ENCODE peak calls at places on chromosomes 3 and 15, in six cellular contexts. W is hippocampal formation; J is colonic mucosa; P is neuronal stem cell; X is tibial artery; I is stimulated activated CD8-positive, alpha-beta memory T cell treated with anti-CD3 and anti-CD28 coated beads, Interleukin-4, amount 100 ng/mL, for 1 hour. T is an unnamed sample.

GRCh38 chr3:39707314-39707909 is 102.0 kb upstream of the MYRIP start:
- DNase-seq in I (no peak), W (peak), X (no peak), P (peak), J (no peak), T (peak)

GRCh38 chr3:52794612-52795099 is at the start of gene ITIH3:
- DNase-seq in P (no peak), X (peak), J (no peak), I (no peak), W (no peak), T (no peak)

GRCh38 chr3:47436180-47436579 is 39.6 kb downstream of the SCAP start:
- DNase-seq in P (no peak), X (no peak), I (no peak), J (peak), W (no peak), T (no peak)

GRCh38 chr3:111541911-111542483 is at the start of gene CD96:
- DNase-seq in P (no peak), I (peak), X (no peak), J (peak), W (no peak), T (no peak)

GRCh38 chr3:11455977-11456376 is 183.8 kb downstream of the ATG7 start:
- DNase-seq in J (no peak), X (no peak), W (no peak), I (no peak), P (no peak), T (no peak)

GRCh38 chr15:89121414-89121813 is 33.2 kb downstream of the ABHD2 start:
- DNase-seq in P (no peak), I (no peak), X (no peak), W (no peak), J (peak), T (no peak)

GRCh38 chr3:30657914-30658313 is 51.5 kb downstream of the TGFBR2 start:
- DNase-seq in X (no peak), P (no peak), I (no peak), J (no peak), W (no peak), T (no peak)

GRCh38 chr15:27763514-27763913 is 335.6 kb downstream of the OCA2 start:
- DNase-seq in W (no peak), I (no peak), X (no peak), J (no peak), P (no peak), T (no peak)

GRCh38 chr3:119294402-119294888 is 262 bp downstream of the ARHGAP31 start:
- DNase-seq in I (peak), P (no peak), W (peak), J (peak), X (peak), T (peak)

GRCh38 chr15:85557385-85557784 is 177.0 kb downstream of the AKAP13 start:
- DNase-seq in P (no peak), X (no peak), J (no peak), I (no peak), W (no peak), T (no peak)

GRCh38 chr3:129583289-129583688 is 23.2 kb downstream of the PLXND1 start:
- DNase-seq in I (no peak), J (no peak), P (no peak), X (no peak), W (no peak), T (no peak)

GRCh38 chr15:70488002-70488605 is 275.3 kb downstream of the UACA start:
- DNase-seq in I (peak), J (peak), X (peak), W (no peak), P (peak), T (peak)

GRCh38 chr3:17032407-17033034 is 147.8 kb downstream of the PLCL2 start:
- DNase-seq in I (no peak), J (peak), W (peak), X (no peak), P (no peak), T (peak)

GRCh38 chr3:104604326-104605010 is 762.2 kb upstream of the ALCAM start:
- DNase-seq in I (no peak), X (no peak), P (no peak), W (peak), J (no peak), T (peak)

GRCh38 chr3:47000198-47000815 is 20.8 kb downstream of the NBEAL2 start:
- DNase-seq in I (no peak), W (no peak), X (no peak), P (no peak), J (no peak), T (no peak)

GRCh38 chr3:10140996-10141546 is 507 bp upstream of the VHL start:
- DNase-seq in J (no peak), X (peak), W (no peak), I (no peak), P (no peak), T (peak)

GRCh38 chr3:14148041-14148985 is 23.5 kb downstream of the TMEM43 start:
- DNase-seq in W (no peak), P (no peak), X (no peak), J (no peak), I (no peak), T (no peak)

GRCh38 chr3:160060409-160061027 is 71.9 kb downstream of the IL12A start:
- DNase-seq in X (no peak), I (no peak), W (no peak), J (no peak), P (no peak), T (no peak)

GRCh38 chr3:97970929-97971460 is 1.2 kb downstream of the RIOX2 start:
- DNase-seq in P (no peak), W (no peak), I (no peak), J (no peak), X (no peak), T (no peak)

T was measured in ACHN.